ENCODE peak calls at places on chromosomes 2 and 18, in eight cellular contexts. One of them, this sample, is unnamed.

GRCh38 chr2:15649556-15650255 is 58.0 kb downstream of the DDX1 start:
- DNase-seq in coronary artery: no peak
- DNase-seq in tibial artery: no peak
- DNase-seq in transverse colon: no peak
- DNase-seq in HCT116: no peak
- DNase-seq in gastrocnemius medialis: no peak
- DNase-seq in stomach: no peak
- DNase-seq in colonic mucosa: no peak
- DNase-seq in this sample: no peak

GRCh38 chr2:14827226-14828023 is 194.9 kb downstream of the LRATD1 start:
- DNase-seq in coronary artery: no peak
- DNase-seq in tibial artery: no peak
- DNase-seq in transverse colon: no peak
- DNase-seq in HCT116: no peak
- DNase-seq in gastrocnemius medialis: no peak
- DNase-seq in stomach: no peak
- DNase-seq in colonic mucosa: no peak
- DNase-seq in this sample: no peak

GRCh38 chr2:239760596-239760995 is 264.5 kb downstream of the NDUFA10 start:
- DNase-seq in coronary artery: no peak
- DNase-seq in tibial artery: no peak
- DNase-seq in transverse colon: no peak
- DNase-seq in HCT116: no peak
- DNase-seq in gastrocnemius medialis: no peak
- DNase-seq in stomach: no peak
- DNase-seq in colonic mucosa: no peak
- DNase-seq in this sample: no peak

GRCh38 chr18:79544386-79544963 is 135.1 kb upstream of the CTDP1 start:
- DNase-seq in coronary artery: no peak
- DNase-seq in tibial artery: no peak
- DNase-seq in transverse colon: no peak
- DNase-seq in HCT116: no peak
- DNase-seq in gastrocnemius medialis: no peak
- DNase-seq in stomach: peak; percentile 21
- DNase-seq in colonic mucosa: no peak
- DNase-seq in this sample: no peak

GRCh38 chr2:74845217-74845751 is 11.4 kb downstream of the HK2 start:
- DNase-seq in coronary artery: peak; percentile 89
- DNase-seq in tibial artery: peak; percentile 84
- DNase-seq in transverse colon: peak; percentile 88
- DNase-seq in HCT116: peak; percentile 91
- DNase-seq in gastrocnemius medialis: peak; percentile 96
- DNase-seq in stomach: peak; percentile 93
- DNase-seq in colonic mucosa: peak; percentile 90
- DNase-seq in this sample: peak; percentile 90

GRCh38 chr2:130328710-130329109 is 14.0 kb upstream of the IMP4 start:
- DNase-seq in coronary artery: no peak
- DNase-seq in tibial artery: no peak
- DNase-seq in transverse colon: no peak
- DNase-seq in HCT116: no peak
- DNase-seq in gastrocnemius medialis: no peak
- DNase-seq in stomach: no peak
- DNase-seq in colonic mucosa: no peak
- DNase-seq in this sample: peak; percentile 73

GRCh38 chr2:226915846-226916360 is 80.0 kb downstream of the RHBDD1 start:
- DNase-seq in coronary artery: no peak
- DNase-seq in tibial artery: no peak
- DNase-seq in transverse colon: no peak
- DNase-seq in HCT116: no peak
- DNase-seq in gastrocnemius medialis: no peak
- DNase-seq in stomach: no peak
- DNase-seq in colonic mucosa: no peak
- DNase-seq in this sample: peak; percentile 78

GRCh38 chr2:218406209-218406948 is 6.7 kb downstream of the CTDSP1 start:
- DNase-seq in coronary artery: peak; percentile 97
- DNase-seq in tibial artery: peak; percentile 96
- DNase-seq in transverse colon: peak; percentile 98
- DNase-seq in HCT116: peak; percentile 84
- DNase-seq in gastrocnemius medialis: peak; percentile 93
- DNase-seq in stomach: peak; percentile 97
- DNase-seq in colonic mucosa: peak; percentile 98
- DNase-seq in this sample: peak; percentile 94

GRCh38 chr2:120719471-120719870 is 16.2 kb upstream of the GLI2 start:
- DNase-seq in coronary artery: no peak
- DNase-seq in tibial artery: no peak
- DNase-seq in transverse colon: no peak
- DNase-seq in HCT116: no peak
- DNase-seq in gastrocnemius medialis: no peak
- DNase-seq in stomach: no peak
- DNase-seq in colonic mucosa: no peak
- DNase-seq in this sample: no peak

GRCh38 chr2:149552830-149553229 is 34.7 kb downstream of the MMADHC start:
- DNase-seq in coronary artery: no peak
- DNase-seq in tibial artery: no peak
- DNase-seq in transverse colon: no peak
- DNase-seq in HCT116: no peak
- DNase-seq in gastrocnemius medialis: no peak
- DNase-seq in stomach: no peak
- DNase-seq in colonic mucosa: no peak
- DNase-seq in this sample: no peak

GRCh38 chr18:79405019-79405780 is 9.5 kb downstream of the NFATC1 start:
- DNase-seq in coronary artery: no peak
- DNase-seq in tibial artery: no peak
- DNase-seq in transverse colon: no peak
- DNase-seq in HCT116: no peak
- DNase-seq in gastrocnemius medialis: no peak
- DNase-seq in stomach: no peak
- DNase-seq in colonic mucosa: no peak
- DNase-seq in this sample: no peak

GRCh38 chr18:55272510-55273243 is 313.4 kb upstream of the CCDC68 start:
- DNase-seq in coronary artery: no peak
- DNase-seq in tibial artery: no peak
- DNase-seq in transverse colon: no peak
- DNase-seq in HCT116: no peak
- DNase-seq in gastrocnemius medialis: no peak
- DNase-seq in stomach: no peak
- DNase-seq in colonic mucosa: no peak
- DNase-seq in this sample: no peak

GRCh38 chr2:68774569-68775271 is 40.1 kb downstream of the ARHGAP25 start:
- DNase-seq in coronary artery: no peak
- DNase-seq in tibial artery: peak; percentile 47
- DNase-seq in transverse colon: peak; percentile 80
- DNase-seq in HCT116: no peak
- DNase-seq in gastrocnemius medialis: no peak
- DNase-seq in stomach: peak; percentile 66
- DNase-seq in colonic mucosa: peak; percentile 62
- DNase-seq in this sample: no peak

GRCh38 chr2:219737270-219737691 is 109.9 kb downstream of the SLC4A3 start:
- DNase-seq in coronary artery: no peak
- DNase-seq in tibial artery: no peak
- DNase-seq in transverse colon: no peak
- DNase-seq in HCT116: no peak
- DNase-seq in gastrocnemius medialis: no peak
- DNase-seq in stomach: no peak
- DNase-seq in colonic mucosa: no peak
- DNase-seq in this sample: peak; percentile 12

GRCh38 chr2:175805442-175806114 is 196.5 kb downstream of the LNPK start:
- DNase-seq in coronary artery: no peak
- DNase-seq in tibial artery: no peak
- DNase-seq in transverse colon: no peak
- DNase-seq in HCT116: no peak
- DNase-seq in gastrocnemius medialis: no peak
- DNase-seq in stomach: no peak
- DNase-seq in colonic mucosa: peak; percentile 50
- DNase-seq in this sample: no peak

GRCh38 chr18:48663931-48664847 is 125.4 kb downstream of the CTIF start:
- DNase-seq in coronary artery: peak; percentile 85
- DNase-seq in tibial artery: peak; percentile 52
- DNase-seq in transverse colon: peak; percentile 75
- DNase-seq in HCT116: no peak
- DNase-seq in gastrocnemius medialis: peak; percentile 41
- DNase-seq in stomach: peak; percentile 73
- DNase-seq in colonic mucosa: peak; percentile 80
- DNase-seq in this sample: peak; percentile 41

GRCh38 chr2:8605350-8606065 is 76.3 kb upstream of the ID2 start:
- DNase-seq in coronary artery: no peak
- DNase-seq in tibial artery: no peak
- DNase-seq in transverse colon: no peak
- DNase-seq in HCT116: no peak
- DNase-seq in gastrocnemius medialis: no peak
- DNase-seq in stomach: no peak
- DNase-seq in colonic mucosa: no peak
- DNase-seq in this sample: peak; percentile 34

GRCh38 chr2:236366406-236366805 is 102.2 kb upstream of the ASB18 start:
- DNase-seq in coronary artery: no peak
- DNase-seq in tibial artery: no peak
- DNase-seq in transverse colon: no peak
- DNase-seq in HCT116: no peak
- DNase-seq in gastrocnemius medialis: no peak
- DNase-seq in stomach: no peak
- DNase-seq in colonic mucosa: no peak
- DNase-seq in this sample: no peak

GRCh38 chr18:23067236-23067635 is 68.0 kb upstream of the CABLES1 start:
- DNase-seq in coronary artery: no peak
- DNase-seq in tibial artery: no peak
- DNase-seq in transverse colon: no peak
- DNase-seq in HCT116: no peak
- DNase-seq in gastrocnemius medialis: no peak
- DNase-seq in stomach: peak; percentile 13
- DNase-seq in colonic mucosa: no peak
- DNase-seq in this sample: no peak

DNA sequence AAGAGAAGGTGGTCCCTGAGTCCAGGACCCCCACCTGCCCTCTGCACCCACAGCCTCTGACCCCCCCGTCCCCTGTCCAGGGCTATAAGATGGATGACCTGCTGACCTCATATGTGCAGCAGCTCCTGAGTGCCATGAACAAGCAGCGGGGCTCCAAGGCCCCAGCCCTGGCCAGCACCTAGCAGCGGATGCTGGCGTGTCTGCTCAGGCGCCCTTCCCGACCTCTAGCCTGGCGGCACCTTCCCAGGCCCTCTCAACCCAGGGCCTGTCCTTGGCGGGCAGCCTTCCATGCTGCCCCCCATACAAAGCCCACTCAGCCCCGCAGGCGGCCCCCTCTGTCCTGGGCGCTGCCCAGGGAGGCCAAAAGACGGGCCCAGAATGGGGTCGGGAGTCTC is 8.7 kb upstream of the GPR17 start:
- DNase-seq in coronary artery: no peak
- DNase-seq in tibial artery: no peak
- DNase-seq in transverse colon: no peak
- DNase-seq in HCT116: no peak
- DNase-seq in gastrocnemius medialis: no peak
- DNase-seq in stomach: no peak
- DNase-seq in colonic mucosa: no peak
- DNase-seq in this sample: no peak
- H3K27ac ChIP-seq in coronary artery: peak overlapping the region; percentile 85
- H3K27ac ChIP-seq in tibial artery: peak overlapping the region; percentile 81
- H3K27ac ChIP-seq in transverse colon: peak overlapping the region; percentile 46
- H3K27ac ChIP-seq in HCT116: no peak overlapping the region
- H3K27ac ChIP-seq in gastrocnemius medialis: peak overlapping the region; percentile 75
- H3K27ac ChIP-seq in stomach: peak overlapping the region; percentile 1
- H3K27ac ChIP-seq in colonic mucosa: peak overlapping the region; percentile 40
- H3K27ac ChIP-seq in this sample: peak overlapping the region; percentile 72

GRCh38 chr18:61322265-61322873 is 10.9 kb upstream of the CDH20 start:
- DNase-seq in coronary artery: no peak
- DNase-seq in tibial artery: peak; percentile 51
- DNase-seq in transverse colon: peak; percentile 64
- DNase-seq in HCT116: peak; percentile 27
- DNase-seq in gastrocnemius medialis: no peak
- DNase-seq in stomach: peak; percentile 44
- DNase-seq in colonic mucosa: peak; percentile 57
- DNase-seq in this sample: peak; percentile 20
- TF ChIP-seq CTCF in coronary artery: peak; percentile 27
- TF ChIP-seq CTCF in tibial artery: peak; percentile 25
- TF ChIP-seq CTCF in transverse colon: peak; percentile 61
- TF ChIP-seq CTCF in HCT116: peak; percentile 87
- TF ChIP-seq CTCF in gastrocnemius medialis: no peak
- TF ChIP-seq CTCF in stomach: peak; percentile 24
- TF ChIP-seq CTCF in colonic mucosa: peak; percentile 69
- TF ChIP-seq CTCF in this sample: peak; percentile 62

DNA sequence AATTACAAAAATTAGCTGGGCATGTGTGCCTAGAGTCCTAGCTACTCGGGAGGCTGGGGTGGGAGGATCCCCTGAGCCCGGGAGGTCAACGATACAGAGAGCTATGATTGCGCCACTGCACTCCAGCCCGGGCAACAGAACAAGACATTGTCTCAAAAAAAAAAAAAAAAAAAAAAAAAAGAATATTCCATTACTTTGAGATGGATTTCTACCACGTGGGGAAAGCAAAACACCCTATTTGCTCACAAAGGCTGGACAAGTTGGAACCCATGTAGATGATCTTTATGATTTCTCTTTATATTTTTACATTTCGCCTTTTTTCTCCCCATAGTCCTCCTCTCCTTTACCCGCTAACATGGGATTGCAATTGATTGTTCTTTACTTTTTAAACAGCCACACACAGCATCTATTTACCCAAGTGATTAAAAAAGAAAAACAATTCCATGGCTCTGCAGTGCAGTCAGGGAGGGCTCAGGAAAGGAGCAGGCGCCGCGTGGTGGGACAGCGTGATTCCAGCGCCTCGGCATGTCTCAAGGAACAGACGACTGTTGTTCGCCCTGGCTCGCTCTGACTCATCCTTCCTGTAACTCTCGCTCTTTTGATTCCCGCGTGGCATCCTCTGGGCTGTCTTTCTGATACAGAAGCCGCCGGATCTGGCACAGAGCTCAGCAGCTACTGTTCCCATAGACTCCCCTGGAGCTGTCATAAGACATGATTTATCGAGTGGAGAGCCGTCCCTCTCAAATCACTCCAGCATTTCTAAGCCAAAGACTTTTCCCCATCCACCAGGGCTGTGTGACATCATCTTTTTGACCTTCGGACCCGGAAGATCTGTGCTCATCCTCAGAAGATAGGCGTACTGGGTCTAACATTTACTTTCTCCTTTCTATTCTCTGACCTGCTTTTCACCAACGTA is 230.4 kb upstream of the AGAP1 start:
- DNase-seq in coronary artery: no peak
- DNase-seq in tibial artery: peak; percentile 78
- DNase-seq in transverse colon: peak; percentile 70
- DNase-seq in HCT116: peak; percentile 81
- DNase-seq in gastrocnemius medialis: peak; percentile 19
- DNase-seq in stomach: peak; percentile 34
- DNase-seq in colonic mucosa: peak; percentile 74
- DNase-seq in this sample: peak; percentile 80
- H3K27ac ChIP-seq in coronary artery: no peak overlapping the region
- H3K27ac ChIP-seq in tibial artery: no peak overlapping the region
- H3K27ac ChIP-seq in transverse colon: peak overlapping the region; percentile 69
- H3K27ac ChIP-seq in HCT116: peak overlapping the region; percentile 20
- H3K27ac ChIP-seq in gastrocnemius medialis: peak overlapping the region; percentile 43
- H3K27ac ChIP-seq in stomach: no peak overlapping the region
- H3K27ac ChIP-seq in colonic mucosa: peak overlapping the region; percentile 72
- H3K27ac ChIP-seq in this sample: peak overlapping the region; percentile 50

DNA sequence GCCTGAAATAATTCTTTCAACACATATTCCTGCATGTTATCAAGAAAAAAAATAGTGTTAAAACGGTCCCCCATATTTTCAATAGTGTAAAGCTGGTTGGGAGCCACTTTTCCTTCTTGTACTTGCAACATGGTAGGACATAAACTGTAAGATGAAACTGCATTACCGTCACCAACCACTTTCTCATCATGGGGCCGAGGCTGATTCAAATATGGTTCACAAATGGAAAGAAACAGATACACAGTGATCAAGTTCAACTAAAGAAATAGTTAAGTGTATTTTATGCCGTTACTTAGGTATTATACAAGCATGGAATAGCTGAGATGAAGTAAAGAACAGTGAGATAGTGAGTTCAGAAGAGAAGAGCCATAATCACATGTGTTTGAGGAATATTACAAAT is 360.7 kb downstream of the ZEB2 start:
- DNase-seq in coronary artery: no peak
- DNase-seq in tibial artery: no peak
- DNase-seq in transverse colon: no peak
- DNase-seq in HCT116: no peak
- DNase-seq in gastrocnemius medialis: no peak
- DNase-seq in stomach: no peak
- DNase-seq in colonic mucosa: no peak
- DNase-seq in this sample: no peak
- TF ChIP-seq CTCF in coronary artery: no peak
- TF ChIP-seq CTCF in tibial artery: no peak
- TF ChIP-seq CTCF in transverse colon: no peak
- TF ChIP-seq CTCF in HCT116: no peak
- TF ChIP-seq CTCF in gastrocnemius medialis: no peak
- TF ChIP-seq CTCF in stomach: no peak
- TF ChIP-seq CTCF in colonic mucosa: no peak
- TF ChIP-seq CTCF in this sample: no peak